ENCODE peak calls at places on chromosomes 13 and 19, in seven cellular contexts. One of them, this sample, is unnamed.

GRCh38 chr13:98199480-98199879 is 22.4 kb upstream of the RNF113B start:
- DNase-seq in breast epithelium: no peak
- DNase-seq in body of pancreas: no peak
- DNase-seq in esophagus squamous epithelium: no peak
- DNase-seq in Peyer's patch: no peak
- DNase-seq in heart left ventricle: no peak
- DNase-seq in stomach: no peak
- DNase-seq in this sample: no peak

GRCh38 chr19:23071087-23071511 is 45.7 kb upstream of the ZNF730 start:
- DNase-seq in heart left ventricle: peak; percentile 54
- DNase-seq in Peyer's patch: no peak
- DNase-seq in breast epithelium: no peak
- DNase-seq in body of pancreas: no peak
- DNase-seq in esophagus squamous epithelium: no peak
- DNase-seq in stomach: no peak
- DNase-seq in this sample: no peak

GRCh38 chr13:87872813-87873212 is 201.6 kb downstream of the SLITRK5 start:
- DNase-seq in Peyer's patch: no peak
- DNase-seq in heart left ventricle: no peak
- DNase-seq in stomach: no peak
- DNase-seq in body of pancreas: no peak
- DNase-seq in esophagus squamous epithelium: no peak
- DNase-seq in breast epithelium: no peak
- DNase-seq in this sample: no peak

GRCh38 chr19:18776736-18777135 is 14.4 kb downstream of the COMP start:
- DNase-seq in esophagus squamous epithelium: no peak
- DNase-seq in stomach: no peak
- DNase-seq in Peyer's patch: no peak
- DNase-seq in heart left ventricle: no peak
- DNase-seq in breast epithelium: no peak
- DNase-seq in body of pancreas: no peak
- DNase-seq in this sample: no peak

GRCh38 chr13:110055089-110055488 is 251.9 kb downstream of the COL4A1 start:
- DNase-seq in breast epithelium: no peak
- DNase-seq in Peyer's patch: no peak
- DNase-seq in body of pancreas: no peak
- DNase-seq in heart left ventricle: no peak
- DNase-seq in esophagus squamous epithelium: no peak
- DNase-seq in stomach: no peak
- DNase-seq in this sample: no peak

GRCh38 chr19:5290336-5291262 is 50.0 kb downstream of the PTPRS start:
- DNase-seq in stomach: no peak
- DNase-seq in breast epithelium: no peak
- DNase-seq in esophagus squamous epithelium: no peak
- DNase-seq in heart left ventricle: no peak
- DNase-seq in body of pancreas: no peak
- DNase-seq in Peyer's patch: no peak
- DNase-seq in this sample: no peak

GRCh38 chr13:47945738-47946137 is 55.3 kb downstream of the SUCLA2 start:
- DNase-seq in esophagus squamous epithelium: no peak
- DNase-seq in heart left ventricle: no peak
- DNase-seq in breast epithelium: no peak
- DNase-seq in body of pancreas: no peak
- DNase-seq in Peyer's patch: no peak
- DNase-seq in stomach: no peak
- DNase-seq in this sample: no peak

GRCh38 chr13:45833663-45834062 is 17.9 kb downstream of the SIAH3 start:
- DNase-seq in body of pancreas: peak; percentile 46
- DNase-seq in esophagus squamous epithelium: no peak
- DNase-seq in Peyer's patch: no peak
- DNase-seq in heart left ventricle: peak; percentile 65
- DNase-seq in stomach: no peak
- DNase-seq in breast epithelium: peak; percentile 65
- DNase-seq in this sample: no peak

GRCh38 chr13:110503037-110503901 is 58.3 kb downstream of the RAB20 start:
- DNase-seq in Peyer's patch: no peak
- DNase-seq in body of pancreas: no peak
- DNase-seq in stomach: no peak
- DNase-seq in heart left ventricle: no peak
- DNase-seq in breast epithelium: no peak
- DNase-seq in esophagus squamous epithelium: no peak
- DNase-seq in this sample: no peak

GRCh38 chr13:93004919-93005318 is 221.7 kb upstream of the GPC6 start:
- DNase-seq in body of pancreas: no peak
- DNase-seq in esophagus squamous epithelium: no peak
- DNase-seq in stomach: no peak
- DNase-seq in breast epithelium: no peak
- DNase-seq in Peyer's patch: no peak
- DNase-seq in heart left ventricle: no peak
- DNase-seq in this sample: no peak

GRCh38 chr13:109231853-109232252 is 554.5 kb downstream of the IRS2 start:
- DNase-seq in body of pancreas: no peak
- DNase-seq in breast epithelium: no peak
- DNase-seq in heart left ventricle: no peak
- DNase-seq in Peyer's patch: no peak
- DNase-seq in esophagus squamous epithelium: no peak
- DNase-seq in stomach: no peak
- DNase-seq in this sample: no peak

GRCh38 chr13:56670563-56670962 is 470.2 kb upstream of the PRR20A start:
- DNase-seq in heart left ventricle: no peak
- DNase-seq in Peyer's patch: no peak
- DNase-seq in body of pancreas: no peak
- DNase-seq in stomach: no peak
- DNase-seq in esophagus squamous epithelium: no peak
- DNase-seq in breast epithelium: no peak
- DNase-seq in this sample: no peak

DNA sequence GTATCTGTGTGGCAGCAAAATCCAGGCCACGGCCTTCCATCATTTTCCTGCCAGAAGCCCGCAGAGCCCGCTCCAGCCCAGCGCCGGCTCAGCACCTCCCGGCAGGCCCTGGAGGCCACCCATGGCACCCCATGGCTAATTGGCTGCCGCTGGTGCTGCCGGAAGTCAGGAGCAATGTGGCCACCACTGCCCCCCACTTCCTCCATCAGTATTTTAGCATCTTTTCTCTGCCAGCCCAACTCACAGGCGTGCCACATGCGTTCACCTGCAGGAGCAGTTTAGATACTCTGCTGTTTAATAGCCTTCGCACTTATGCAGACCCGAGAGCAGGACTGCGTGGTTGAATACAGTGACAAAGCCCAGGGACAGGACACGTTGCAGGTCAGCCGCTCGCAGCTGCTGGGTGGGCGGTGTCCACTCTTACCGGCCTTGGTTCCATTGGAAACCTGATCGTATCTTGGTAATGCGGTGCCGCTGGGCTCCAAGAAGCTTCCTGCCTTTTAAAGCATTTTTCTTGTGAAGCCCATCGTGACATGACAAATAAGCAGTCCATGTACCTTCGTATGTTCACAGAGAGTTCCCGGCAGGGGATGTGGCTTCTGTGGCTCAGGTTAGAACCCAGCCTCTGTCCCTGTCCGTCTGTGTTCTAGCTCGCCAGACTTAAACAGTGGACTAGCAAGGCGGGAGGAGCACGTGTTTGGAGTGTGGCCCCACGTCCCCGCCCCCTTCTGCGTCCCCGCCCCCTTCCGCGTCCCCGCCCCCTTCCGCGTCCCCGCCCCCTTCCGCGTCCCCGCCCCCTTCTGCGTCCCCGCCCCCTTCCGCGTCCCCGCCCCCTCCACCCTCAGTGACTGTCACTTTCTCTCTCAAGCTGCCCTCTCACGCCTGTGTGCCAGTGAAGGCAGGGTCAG is 162.0 kb upstream of the SOX1 start:
- DNase-seq in Peyer's patch: no peak
- DNase-seq in breast epithelium: no peak
- DNase-seq in stomach: no peak
- DNase-seq in body of pancreas: no peak
- DNase-seq in esophagus squamous epithelium: no peak
- DNase-seq in heart left ventricle: no peak
- DNase-seq in this sample: peak; percentile 47
- H3K27ac ChIP-seq in Peyer's patch: no peak overlapping the region
- H3K27ac ChIP-seq in breast epithelium: no peak overlapping the region
- H3K27ac ChIP-seq in stomach: no peak overlapping the region
- H3K27ac ChIP-seq in body of pancreas: no peak overlapping the region
- H3K27ac ChIP-seq in esophagus squamous epithelium: no peak overlapping the region
- H3K27ac ChIP-seq in heart left ventricle: no peak overlapping the region
- H3K27ac ChIP-seq in this sample: no peak overlapping the region

GRCh38 chr13:40472427-40473220 is 193.8 kb downstream of the FOXO1 start:
- DNase-seq in stomach: no peak
- DNase-seq in esophagus squamous epithelium: no peak
- DNase-seq in breast epithelium: no peak
- DNase-seq in body of pancreas: no peak
- DNase-seq in heart left ventricle: no peak
- DNase-seq in Peyer's patch: no peak
- DNase-seq in this sample: no peak

GRCh38 chr13:40477623-40478608 is 188.5 kb downstream of the FOXO1 start:
- DNase-seq in heart left ventricle: peak; percentile 68
- DNase-seq in stomach: no peak
- DNase-seq in breast epithelium: no peak
- DNase-seq in Peyer's patch: no peak
- DNase-seq in body of pancreas: peak; percentile 53
- DNase-seq in esophagus squamous epithelium: no peak
- DNase-seq in this sample: no peak

GRCh38 chr13:40476175-40476958 is 190.1 kb downstream of the FOXO1 start:
- DNase-seq in heart left ventricle: no peak
- DNase-seq in body of pancreas: peak; percentile 36
- DNase-seq in Peyer's patch: no peak
- DNase-seq in stomach: no peak
- DNase-seq in breast epithelium: no peak
- DNase-seq in esophagus squamous epithelium: no peak
- DNase-seq in this sample: no peak

GRCh38 chr13:40478775-40479174 is 187.7 kb downstream of the FOXO1 start:
- DNase-seq in heart left ventricle: no peak
- DNase-seq in stomach: no peak
- DNase-seq in Peyer's patch: no peak
- DNase-seq in body of pancreas: no peak
- DNase-seq in esophagus squamous epithelium: no peak
- DNase-seq in breast epithelium: no peak
- DNase-seq in this sample: no peak

GRCh38 chr13:40475617-40476016 is 190.8 kb downstream of the FOXO1 start:
- DNase-seq in Peyer's patch: no peak
- DNase-seq in heart left ventricle: no peak
- DNase-seq in stomach: no peak
- DNase-seq in breast epithelium: no peak
- DNase-seq in body of pancreas: no peak
- DNase-seq in esophagus squamous epithelium: no peak
- DNase-seq in this sample: no peak
- H3K4me1 ChIP-seq in Peyer's patch: peaks cover 8% of the 10 kb centered on the region
- H3K4me1 ChIP-seq in heart left ventricle: peaks cover 51% of the 10 kb centered on the region
- H3K4me1 ChIP-seq in stomach: peaks cover 34% of the 10 kb centered on the region
- H3K4me1 ChIP-seq in breast epithelium: no peaks in the 10 kb centered on the region
- H3K4me1 ChIP-seq in body of pancreas: peaks cover 53% of the 10 kb centered on the region
- H3K4me1 ChIP-seq in esophagus squamous epithelium: peaks cover 7% of the 10 kb centered on the region
- H3K4me1 ChIP-seq in this sample: peaks cover 15% of the 10 kb centered on the region

GRCh38 chr19:45882652-45883585 is 3.0 kb downstream of the IRF2BP1 start:
- DNase-seq in heart left ventricle: peak; percentile 77
- DNase-seq in Peyer's patch: peak; percentile 94
- DNase-seq in stomach: peak; percentile 97
- DNase-seq in breast epithelium: peak; percentile 89
- DNase-seq in esophagus squamous epithelium: no peak
- DNase-seq in body of pancreas: peak; percentile 99
- DNase-seq in this sample: peak; percentile 94
- TF ChIP-seq POLR2A in heart left ventricle: no peak
- TF ChIP-seq POLR2A in Peyer's patch: peak; percentile 88
- TF ChIP-seq POLR2A in stomach: no peak
- TF ChIP-seq POLR2A in breast epithelium: no peak
- TF ChIP-seq POLR2A in esophagus squamous epithelium: no peak
- TF ChIP-seq POLR2A in body of pancreas: peak; percentile 71
- TF ChIP-seq POLR2A in this sample: no peak

GRCh38 chr19:40411125-40411842 is 1.9 kb downstream of the PRX start:
- DNase-seq in stomach: no peak
- DNase-seq in Peyer's patch: no peak
- DNase-seq in esophagus squamous epithelium: no peak
- DNase-seq in body of pancreas: no peak
- DNase-seq in heart left ventricle: peak; percentile 85
- DNase-seq in breast epithelium: no peak
- DNase-seq in this sample: no peak
- H3K27ac ChIP-seq in stomach: no peak overlapping the region
- H3K27ac ChIP-seq in Peyer's patch: no peak overlapping the region
- H3K27ac ChIP-seq in esophagus squamous epithelium: peak overlapping the region; percentile 48
- H3K27ac ChIP-seq in body of pancreas: no peak overlapping the region
- H3K27ac ChIP-seq in heart left ventricle: peak overlapping the region; percentile 87
- H3K27ac ChIP-seq in breast epithelium: peak overlapping the region; percentile 85
- H3K27ac ChIP-seq in this sample: peak overlapping the region; percentile 26

DNA sequence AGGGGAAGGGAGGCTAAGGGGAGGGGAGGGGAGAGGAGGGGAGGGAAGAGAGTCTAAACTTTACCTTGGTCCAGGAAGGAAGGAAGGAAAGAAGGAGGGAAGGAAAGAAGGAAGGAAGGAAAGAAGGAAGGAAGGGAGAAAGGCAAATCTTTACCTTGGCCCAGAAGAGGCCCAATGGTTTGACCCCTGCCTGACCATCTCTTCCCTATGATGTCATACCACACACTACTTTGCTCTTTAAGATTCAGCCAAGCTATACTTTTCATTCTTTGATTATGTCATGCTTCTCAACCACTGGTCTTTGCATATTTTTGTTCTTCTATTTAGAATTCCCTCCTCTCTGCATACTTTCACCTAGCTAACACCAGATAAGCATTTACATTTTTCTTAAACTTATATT is 1077.5 kb downstream of the PCDH9 start:
- DNase-seq in esophagus squamous epithelium: no peak
- DNase-seq in heart left ventricle: no peak
- DNase-seq in breast epithelium: no peak
- DNase-seq in Peyer's patch: no peak
- DNase-seq in body of pancreas: no peak
- DNase-seq in stomach: no peak
- DNase-seq in this sample: no peak
- H3K4me1 ChIP-seq in esophagus squamous epithelium: no peaks in the 10 kb centered on the region
- H3K4me1 ChIP-seq in heart left ventricle: no peaks in the 10 kb centered on the region
- H3K4me1 ChIP-seq in breast epithelium: no peaks in the 10 kb centered on the region
- H3K4me1 ChIP-seq in Peyer's patch: no peaks in the 10 kb centered on the region
- H3K4me1 ChIP-seq in body of pancreas: no peaks in the 10 kb centered on the region
- H3K4me1 ChIP-seq in stomach: no peaks in the 10 kb centered on the region
- H3K4me1 ChIP-seq in this sample: no peaks in the 10 kb centered on the region

GRCh38 chr13:39281539-39282150 is 243.4 kb downstream of the NHLRC3 start:
- DNase-seq in body of pancreas: no peak
- DNase-seq in esophagus squamous epithelium: no peak
- DNase-seq in Peyer's patch: no peak
- DNase-seq in stomach: no peak
- DNase-seq in breast epithelium: no peak
- DNase-seq in heart left ventricle: no peak
- DNase-seq in this sample: no peak

GRCh38 chr13:39283062-39283461 is 244.8 kb downstream of the NHLRC3 start:
- DNase-seq in heart left ventricle: no peak
- DNase-seq in Peyer's patch: no peak
- DNase-seq in body of pancreas: no peak
- DNase-seq in stomach: no peak
- DNase-seq in breast epithelium: no peak
- DNase-seq in esophagus squamous epithelium: no peak
- DNase-seq in this sample: no peak

GRCh38 chr13:39279077-39279476 is 240.8 kb downstream of the NHLRC3 start:
- DNase-seq in stomach: no peak
- DNase-seq in heart left ventricle: no peak
- DNase-seq in Peyer's patch: no peak
- DNase-seq in breast epithelium: no peak
- DNase-seq in esophagus squamous epithelium: no peak
- DNase-seq in body of pancreas: no peak
- DNase-seq in this sample: no peak

GRCh38 chr13:39284801-39285388 is 246.6 kb downstream of the NHLRC3 start:
- DNase-seq in breast epithelium: no peak
- DNase-seq in body of pancreas: no peak
- DNase-seq in stomach: no peak
- DNase-seq in esophagus squamous epithelium: no peak
- DNase-seq in Peyer's patch: no peak
- DNase-seq in heart left ventricle: peak; percentile 37
- DNase-seq in this sample: no peak

GRCh38 chr13:39282400-39282972 is 244.2 kb downstream of the NHLRC3 start:
- DNase-seq in breast epithelium: no peak
- DNase-seq in stomach: no peak
- DNase-seq in body of pancreas: no peak
- DNase-seq in Peyer's patch: no peak
- DNase-seq in esophagus squamous epithelium: no peak
- DNase-seq in heart left ventricle: no peak
- DNase-seq in this sample: no peak
- TF ChIP-seq POLR2A in breast epithelium: no peak
- TF ChIP-seq POLR2A in stomach: no peak
- TF ChIP-seq POLR2A in body of pancreas: no peak
- TF ChIP-seq POLR2A in Peyer's patch: no peak
- TF ChIP-seq POLR2A in esophagus squamous epithelium: no peak
- TF ChIP-seq POLR2A in heart left ventricle: no peak
- TF ChIP-seq POLR2A in this sample: no peak

This sample was measured in spleen.